ENCODE peak calls at places on chromosomes 3 and 15, in ten cellular contexts. I is HS-5; A is memory B cell; X is AG10803; Y is effector CD4-positive, alpha-beta T cell; V is AG04449; S is IMR-90; T is fibroblast of pulmonary artery; C is A549; R is MM.1S. N is an unnamed sample.

GRCh38 chr3:38238416-38239008 is 27.1 kb upstream of the SLC22A13 start:
- DNase-seq in C (no peak), R (no peak), I (no peak), T (no peak), A (no peak), X (no peak), S (no peak), Y (no peak), V (no peak), N (no peak)

GRCh38 chr3:161163297-161163696 is 57.8 kb upstream of the NMD3 start:
- DNase-seq in I (peak), X (peak), Y (no peak), V (peak), T (peak), S (peak), R (peak), A (no peak), C (peak), N (peak)

GRCh38 chr15:29364429-29365078 is 94.9 kb upstream of the NSMCE3 start:
- DNase-seq in I (peak), S (peak), A (no peak), V (peak), T (peak), C (peak), X (peak), R (no peak), Y (no peak), N (no peak)

GRCh38 chr3:17742837-17743659 is 617 bp upstream of the TBC1D5 start:
- DNase-seq in T (no peak), C (no peak), V (peak), I (peak), A (no peak), X (no peak), Y (no peak), S (peak), R (no peak), N (no peak)

GRCh38 chr15:58527573-58528196 is 95.9 kb downstream of the LIPC start:
- DNase-seq in X (no peak), I (no peak), T (no peak), A (no peak), Y (no peak), R (no peak), S (no peak), V (no peak), C (no peak), N (no peak)

GRCh38 chr15:58410353-58410752 is 21.4 kb upstream of the LIPC start:
- DNase-seq in X (peak), R (no peak), I (no peak), A (no peak), C (no peak), V (no peak), Y (no peak), S (peak), T (peak), N (no peak)

GRCh38 chr3:45261333-45262110 is 35.4 kb upstream of the TMEM158 start:
- DNase-seq in V (no peak), X (peak), Y (no peak), T (no peak), I (no peak), A (no peak), S (no peak), C (no peak), R (no peak), N (no peak)

GRCh38 chr3:150220041-150220440 is 188.1 kb upstream of the TSC22D2 start:
- DNase-seq in S (no peak), V (no peak), T (no peak), I (no peak), X (no peak), A (no peak), R (no peak), C (no peak), Y (no peak), N (no peak)

GRCh38 chr3:14231998-14232501 is 53.4 kb downstream of the LSM3 start:
- DNase-seq in I (no peak), C (no peak), R (no peak), S (peak), V (peak), T (no peak), X (peak), Y (no peak), A (no peak), N (no peak)

GRCh38 chr3:7309707-7310106 is 448.8 kb downstream of the GRM7 start:
- DNase-seq in T (peak), C (no peak), X (peak), Y (no peak), V (no peak), I (no peak), R (no peak), A (no peak), S (no peak), N (peak)

GRCh38 chr15:29382862-29383261 is 113.2 kb upstream of the NSMCE3 start:
- DNase-seq in S (no peak), I (no peak), A (no peak), T (no peak), Y (no peak), X (no peak), V (no peak), C (no peak), R (no peak), N (no peak)

GRCh38 chr15:70669006-70669602 is 94.3 kb downstream of the UACA start:
- DNase-seq in C (no peak), S (no peak), T (no peak), I (no peak), Y (no peak), V (no peak), X (no peak), A (no peak), R (peak), N (no peak)

GRCh38 chr15:101359365-101359947 is 64.4 kb upstream of the SNRPA1 start:
- DNase-seq in V (no peak), C (no peak), S (peak), X (no peak), I (no peak), A (no peak), T (no peak), R (peak), Y (no peak), N (no peak)

GRCh38 chr3:101673953-101674352 is 3.0 kb downstream of the ZBTB11 start:
- DNase-seq in I (no peak), X (no peak), R (no peak), A (no peak), V (no peak), Y (no peak), S (no peak), C (no peak), T (no peak), N (no peak)

GRCh38 chr3:53156368-53156834 is 4.6 kb upstream of the PRKCD start:
- DNase-seq in I (no peak), R (no peak), S (no peak), T (no peak), X (no peak), V (no peak), C (no peak), A (no peak), Y (no peak), N (no peak)